ENCODE peak calls at places on chromosomes 6 and 20, in five cellular contexts. X, F, U, Y and E are unnamed samples.

GRCh38 chr20:58555078-58555765 is 40.0 kb upstream of the APCDD1L start:
- DNase-seq in X (peak), F (peak), Y (no peak), U (no peak), E (no peak)

GRCh38 chr20:60221593-60221992 is 263.4 kb downstream of the CDH26 start:
- DNase-seq in F (no peak), X (no peak), Y (no peak), U (no peak), E (no peak)

GRCh38 chr6:38973178-38974057 is 75.2 kb upstream of the GLP1R start:
- DNase-seq in U (peak), X (peak), F (peak), Y (no peak), E (no peak)

GRCh38 chr6:166143011-166143410 is 24.6 kb downstream of the TBXT start:
- DNase-seq in F (peak), U (no peak), Y (no peak), X (no peak), E (no peak)

GRCh38 chr6:149961728-149962425 is 1.9 kb upstream of the ULBP1 start:
- DNase-seq in F (peak), Y (no peak), X (no peak), U (peak), E (no peak)

GRCh38 chr6:32945106-32945761 is 4.4 kb upstream of the HLA-DMB start:
- DNase-seq in U (no peak), F (no peak), X (peak), Y (no peak), E (peak)

GRCh38 chr6:41371461-41371991 is 36.1 kb downstream of the NCR2 start:
- DNase-seq in X (peak), F (peak), Y (no peak), U (peak), E (no peak)

GRCh38 chr6:85015396-85015990 is 251.1 kb upstream of the TBX18 start:
- DNase-seq in X (peak), F (peak), U (peak), Y (no peak), E (no peak)

GRCh38 chr6:95576621-95577316 is 566 bp upstream of the MANEA start:
- DNase-seq in F (peak), X (peak), Y (no peak), U (no peak), E (no peak)

GRCh38 chr20:59776626-59777320 is 156.7 kb downstream of the SYCP2 start:
- DNase-seq in F (no peak), U (no peak), Y (no peak), X (no peak), E (no peak)

GRCh38 chr6:90183587-90184333 is 112.9 kb downstream of the BACH2 start:
- DNase-seq in F (no peak), U (no peak), X (no peak), Y (no peak), E (no peak)

GRCh38 chr6:17971128-17972073 is 16.0 kb downstream of the KIF13A start:
- DNase-seq in Y (no peak), X (peak), F (peak), U (no peak), E (no peak)

GRCh38 chr6:159098636-159099106 is 53.9 kb upstream of the TAGAP start:
- DNase-seq in F (no peak), X (no peak), U (no peak), Y (peak), E (peak)

GRCh38 chr6:37407948-37408347 is 25.1 kb upstream of the CMTR1 start:
- DNase-seq in U (no peak), X (no peak), Y (no peak), F (no peak), E (no peak)

GRCh38 chr6:159151266-159151855 is 17.8 kb upstream of the FNDC1 start:
- DNase-seq in U (peak), X (peak), F (peak), Y (peak), E (no peak)

GRCh38 chr6:87922947-87923330 is 124.7 kb upstream of the SPACA1 start:
- DNase-seq in X (no peak), F (no peak), Y (no peak), U (no peak), E (no peak)

GRCh38 chr20:13458860-13459451 is 179.8 kb downstream of the TASP1 start:
- DNase-seq in U (peak), X (peak), F (peak), Y (no peak), E (no peak)